ENCODE peak calls at places on chromosomes 5 and 9, in seven cellular contexts. L is neural progenitor cell, G is GM23338, D is HCT116, J is GM23248, E is SK-N-SH, V is hepatocyte. P is an unnamed sample.

GRCh38 chr5:82445729-82446349 is 167.7 kb upstream of the RPS23 start:
- DNase-seq in L (no peak), G (no peak), D (no peak), J (no peak), E (no peak), V (no peak), P (no peak)

GRCh38 chr9:126956929-126957686 is 42.5 kb downstream of the RALGPS1 start:
- DNase-seq in L (peak), G (peak), D (peak), J (peak), E (no peak), V (peak), P (peak)

GRCh38 chr5:73519531-73520283 is 21.5 kb downstream of the BTF3 start:
- DNase-seq in L (peak), G (peak), D (peak), J (peak), E (peak), V (peak), P (peak)

GRCh38 chr5:33936004-33936380 is 194 bp upstream of the RXFP3 start:
- DNase-seq in L (peak), G (peak), D (no peak), J (peak), E (peak), V (peak), P (peak)

GRCh38 chr9:23821400-23822181 is 4.4 kb downstream of the ELAVL2 start:
- DNase-seq in L (peak), G (peak), D (no peak), J (peak), E (peak), V (peak), P (peak)

GRCh38 chr5:148976569-148977321 is 86.1 kb downstream of the SH3TC2 start:
- DNase-seq in L (peak), G (peak), D (no peak), J (peak), E (no peak), V (no peak), P (peak)

GRCh38 chr9:20569525-20569924 is 52.8 kb downstream of the MLLT3 start:
- DNase-seq in L (no peak), G (no peak), D (no peak), J (peak), E (no peak), V (peak), P (peak)

GRCh38 chr9:878239-878638 is 36.7 kb downstream of the DMRT1 start:
- DNase-seq in L (no peak), G (no peak), D (no peak), J (no peak), E (no peak), V (no peak), P (no peak)

GRCh38 chr9:131801811-131802210 is 61.9 kb upstream of the RAPGEF1 start:
- DNase-seq in L (peak), G (peak), D (no peak), J (no peak), E (no peak), V (no peak), P (no peak)

GRCh38 chr5:1005362-1005851 is 3.2 kb upstream of the NKD2 start:
- DNase-seq in L (no peak), G (no peak), D (no peak), J (no peak), E (no peak), V (no peak), P (no peak)

GRCh38 chr9:71628247-71628646 is 140.1 kb downstream of the CEMIP2 start:
- DNase-seq in L (no peak), G (peak), D (no peak), J (peak), E (no peak), V (no peak), P (peak)

GRCh38 chr5:99900302-99900811 is 634.8 kb upstream of the FAM174A start:
- DNase-seq in L (no peak), G (no peak), D (peak), J (peak), E (no peak), V (no peak), P (peak)

GRCh38 chr9:131382850-131383729 is 10.8 kb upstream of the PRRC2B start:
- DNase-seq in L (peak), G (peak), D (no peak), J (peak), E (no peak), V (peak), P (peak)

GRCh38 chr5:122845253-122846050 is at the start of gene SNX24:
- DNase-seq in L (peak), G (peak), D (peak), J (peak), E (peak), V (peak), P (peak)

GRCh38 chr5:128083811-128084227 is 253 bp downstream of the SLC12A2 start:
- DNase-seq in L (no peak), G (peak), D (no peak), J (peak), E (peak), V (no peak), P (no peak)

GRCh38 chr9:35756743-35757526 is 2.9 kb upstream of the MSMP start:
- DNase-seq in L (peak), G (peak), D (peak), J (peak), E (peak), V (peak), P (peak)

GRCh38 chr5:32507738-32508434 is 63.3 kb upstream of the ZFR start:
- DNase-seq in L (no peak), G (no peak), D (no peak), J (peak), E (no peak), V (no peak), P (peak)

GRCh38 chr5:175317872-175318271 is 126.1 kb downstream of the DRD1 start:
- DNase-seq in L (no peak), G (no peak), D (no peak), J (no peak), E (no peak), V (no peak), P (no peak)

GRCh38 chr9:30519756-30520155 is 1864.7 kb upstream of the ACO1 start:
- DNase-seq in L (no peak), G (no peak), D (no peak), J (no peak), E (no peak), V (no peak), P (peak)

GRCh38 chr5:119105971-119106370 is 35.1 kb downstream of the DMXL1 start:
- DNase-seq in L (peak), G (peak), D (no peak), J (no peak), E (no peak), V (no peak), P (no peak)

GRCh38 chr9:121718063-121718462 is 66.6 kb downstream of the DAB2IP start:
- DNase-seq in L (peak), G (no peak), D (no peak), J (peak), E (peak), V (no peak), P (no peak)

GRCh38 chr5:34817558-34818351 is 21.2 kb upstream of the TTC23L start:
- DNase-seq in L (no peak), G (no peak), D (no peak), J (peak), E (no peak), V (no peak), P (no peak)

GRCh38 chr5:103021310-103021709 is 98.6 kb downstream of the GIN1 start:
- DNase-seq in L (no peak), G (no peak), D (no peak), J (no peak), E (no peak), V (no peak), P (peak)

GRCh38 chr9:122406264-122406890 is 35.6 kb downstream of the PTGS1 start:
- DNase-seq in L (peak), G (no peak), D (no peak), J (peak), E (peak), V (no peak), P (no peak)

GRCh38 chr9:127187231-127187956 is 65.0 kb upstream of the ANGPTL2 start:
- DNase-seq in L (peak), G (no peak), D (peak), J (peak), E (no peak), V (peak), P (peak)

GRCh38 chr9:130233587-130233945 is 32.0 kb upstream of the HMCN2 start:
- DNase-seq in L (no peak), G (no peak), D (no peak), J (no peak), E (no peak), V (no peak), P (no peak)

GRCh38 chr5:14851999-14852526 is 19.5 kb downstream of the ANKH start:
- DNase-seq in L (no peak), G (no peak), D (no peak), J (no peak), E (no peak), V (no peak), P (no peak)

GRCh38 chr5:45414620-45415551 is 281.3 kb downstream of the HCN1 start:
- DNase-seq in L (no peak), G (no peak), D (no peak), J (no peak), E (no peak), V (no peak), P (no peak)

GRCh38 chr9:133917407-133917806 is 74.7 kb downstream of the VAV2 start:
- DNase-seq in L (no peak), G (no peak), D (no peak), J (no peak), E (no peak), V (no peak), P (no peak)

GRCh38 chr9:133915534-133916158 is 76.5 kb downstream of the VAV2 start:
- DNase-seq in L (no peak), G (no peak), D (no peak), J (no peak), E (no peak), V (no peak), P (no peak)

GRCh38 chr9:133918123-133918813 is 73.9 kb downstream of the VAV2 start:
- DNase-seq in L (no peak), G (no peak), D (no peak), J (no peak), E (no peak), V (no peak), P (no peak)

GRCh38 chr9:133914483-133915342 is 77.4 kb downstream of the VAV2 start:
- DNase-seq in L (peak), G (peak), D (no peak), J (peak), E (no peak), V (peak), P (no peak)

GRCh38 chr9:133916159-133916541 is 76.0 kb downstream of the VAV2 start:
- DNase-seq in L (peak), G (no peak), D (no peak), J (no peak), E (no peak), V (no peak), P (no peak)
- H3K27ac ChIP-seq in L (peak), G (peak), D (no peak), J (no peak), E (no peak), V (no peak), P (no peak)

GRCh38 chr9:112348993-112349333 is 15.5 kb upstream of the PTBP3 start:
- DNase-seq in L (no peak), G (peak), D (no peak), J (peak), E (no peak), V (no peak), P (no peak)
- H3K4me3 ChIP-seq in L (no peak), G (peak), D (no peak), J (peak), E (no peak), V (no peak), P (no peak)

GRCh38 chr5:151204051-151204450 is 19.8 kb downstream of the CCDC69 start:
- DNase-seq in L (no peak), G (no peak), D (no peak), J (no peak), E (no peak), V (no peak), P (no peak)
- TF ChIP-seq EZH2phosphoT487 in L (no peak), G (no peak), D (no peak), J (no peak), E (no peak), V (no peak), P (no peak)

GRCh38 chr5:111495159-111495558 is 17.2 kb downstream of the STARD4 start:
- DNase-seq in L (no peak), G (no peak), D (no peak), J (no peak), E (peak), V (no peak), P (no peak)
- H3K27ac ChIP-seq in L (no peak), G (no peak), D (no peak), J (no peak), E (peak), V (no peak), P (no peak)

DNA sequence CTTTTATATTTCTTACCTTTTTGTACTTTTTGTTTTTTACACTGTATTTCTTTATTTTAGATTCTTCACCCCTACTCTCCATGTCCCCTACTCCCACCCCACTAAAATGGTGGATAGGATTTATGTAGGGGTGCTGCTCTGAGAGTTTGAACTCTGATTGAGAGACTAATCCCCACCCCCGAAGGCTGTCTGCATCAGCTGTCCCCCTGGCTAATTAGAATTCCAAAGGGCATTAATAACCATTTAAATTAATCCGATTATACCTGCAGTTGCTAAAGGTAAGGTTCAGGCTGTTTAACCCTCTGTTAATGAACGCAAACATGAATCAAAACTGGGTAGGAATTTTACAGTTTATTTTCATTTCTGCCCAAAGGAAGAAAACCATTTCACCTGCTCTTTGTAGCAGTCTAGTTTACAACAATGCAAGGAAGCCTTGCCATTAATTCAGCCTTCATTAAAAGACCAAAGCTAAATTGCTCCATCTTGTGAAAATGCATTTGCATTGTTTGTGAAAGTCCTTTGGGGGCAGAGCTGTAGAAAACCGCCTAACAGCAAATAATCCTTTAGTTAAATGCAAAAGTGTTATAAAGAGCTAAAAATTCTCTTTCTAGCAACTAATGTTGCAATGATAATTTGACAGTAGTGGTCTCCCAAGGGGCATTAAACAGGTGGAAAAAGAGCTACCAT is 71.2 kb downstream of the ZCCHC7 start:
- DNase-seq in L (peak), G (peak), D (no peak), J (no peak), E (no peak), V (no peak), P (no peak)
- H3K4me3 ChIP-seq in L (peak), G (peak), D (no peak), J (no peak), E (no peak), V (no peak), P (no peak)

GRCh38 chr5:89698028-89698427 is 711.5 kb downstream of the CETN3 start:
- DNase-seq in L (no peak), G (no peak), D (no peak), J (no peak), E (no peak), V (no peak), P (no peak)

GRCh38 chr5:89694026-89694540 is 715.5 kb downstream of the CETN3 start:
- DNase-seq in L (no peak), G (no peak), D (no peak), J (no peak), E (no peak), V (no peak), P (no peak)

GRCh38 chr5:89695371-89695770 is 714.2 kb downstream of the CETN3 start:
- DNase-seq in L (no peak), G (peak), D (no peak), J (no peak), E (no peak), V (no peak), P (no peak)

DNA sequence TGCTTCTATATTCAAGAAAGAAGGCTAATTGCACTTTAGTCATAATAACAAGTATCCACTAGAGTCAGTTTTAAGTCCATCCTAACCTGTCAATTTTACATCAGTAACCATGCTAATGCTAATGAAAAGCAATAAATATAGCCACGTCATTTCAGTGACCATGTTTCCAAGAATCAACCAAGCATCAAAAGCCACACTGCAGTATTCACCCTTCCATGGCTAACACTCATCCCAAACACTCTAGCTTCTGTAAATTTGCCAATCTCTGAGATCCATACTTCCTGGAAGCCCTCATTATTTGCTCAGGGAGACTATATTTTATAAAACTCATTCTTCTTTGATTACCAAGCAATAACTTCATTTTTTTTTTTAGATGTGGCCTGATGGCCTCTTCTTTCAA is 712.0 kb downstream of the CETN3 start:
- DNase-seq in L (no peak), G (no peak), D (no peak), J (no peak), E (no peak), V (no peak), P (peak)
- TF ChIP-seq EZH2phosphoT487 in L (no peak), G (no peak), D (no peak), J (no peak), E (no peak), V (no peak), P (no peak)

P was measured in PC-3.